ENCODE peak calls at places on chromosomes 2 and 18, in ten cellular contexts. One of them, this sample, is unnamed.

GRCh38 chr2:152393377-152393776 is 58.4 kb downstream of the FMNL2 start:
- DNase-seq in SJSA1: no peak
- DNase-seq in non-pigmented ciliary epithelial cell: no peak
- DNase-seq in T1000: no peak
- DNase-seq in activated CD4-positive, alpha-beta T cell treated with anti-CD3 and anti-CD28 coated beads, Interleukin-2, amount 50 U/mL, for 24 hours: no peak
- DNase-seq in frontal cortex: no peak
- DNase-seq in activated T-helper 1 cell treated with Interleukin-2 at 50 U/mL for 16 hours: no peak
- DNase-seq in activated naive CD8-positive, alpha-beta T cell treated with anti-CD3 and anti-CD28 coated beads, Interleukin-2, amount 10 ng/mL, durations not matched to agents 7 days and 5 days: no peak
- DNase-seq in neuronal stem cell: no peak
- DNase-seq in stomach: no peak
- DNase-seq in this sample: no peak

GRCh38 chr2:78418041-78418440 is 607.5 kb upstream of the REG3G start:
- DNase-seq in SJSA1: no peak
- DNase-seq in non-pigmented ciliary epithelial cell: no peak
- DNase-seq in T1000: no peak
- DNase-seq in activated CD4-positive, alpha-beta T cell treated with anti-CD3 and anti-CD28 coated beads, Interleukin-2, amount 50 U/mL, for 24 hours: no peak
- DNase-seq in frontal cortex: no peak
- DNase-seq in activated T-helper 1 cell treated with Interleukin-2 at 50 U/mL for 16 hours: no peak
- DNase-seq in activated naive CD8-positive, alpha-beta T cell treated with anti-CD3 and anti-CD28 coated beads, Interleukin-2, amount 10 ng/mL, durations not matched to agents 7 days and 5 days: no peak
- DNase-seq in neuronal stem cell: no peak
- DNase-seq in stomach: no peak
- DNase-seq in this sample: no peak

GRCh38 chr2:215003001-215003400 is 135.4 kb downstream of the ABCA12 start:
- DNase-seq in SJSA1: no peak
- DNase-seq in non-pigmented ciliary epithelial cell: no peak
- DNase-seq in T1000: no peak
- DNase-seq in activated CD4-positive, alpha-beta T cell treated with anti-CD3 and anti-CD28 coated beads, Interleukin-2, amount 50 U/mL, for 24 hours: no peak
- DNase-seq in frontal cortex: peak
- DNase-seq in activated T-helper 1 cell treated with Interleukin-2 at 50 U/mL for 16 hours: no peak
- DNase-seq in activated naive CD8-positive, alpha-beta T cell treated with anti-CD3 and anti-CD28 coated beads, Interleukin-2, amount 10 ng/mL, durations not matched to agents 7 days and 5 days: no peak
- DNase-seq in neuronal stem cell: peak
- DNase-seq in stomach: no peak
- DNase-seq in this sample: no peak

GRCh38 chr2:153819501-153819900 is 52.2 kb upstream of the GALNT13 start:
- DNase-seq in SJSA1: no peak
- DNase-seq in non-pigmented ciliary epithelial cell: no peak
- DNase-seq in T1000: no peak
- DNase-seq in activated CD4-positive, alpha-beta T cell treated with anti-CD3 and anti-CD28 coated beads, Interleukin-2, amount 50 U/mL, for 24 hours: no peak
- DNase-seq in frontal cortex: no peak
- DNase-seq in activated T-helper 1 cell treated with Interleukin-2 at 50 U/mL for 16 hours: no peak
- DNase-seq in activated naive CD8-positive, alpha-beta T cell treated with anti-CD3 and anti-CD28 coated beads, Interleukin-2, amount 10 ng/mL, durations not matched to agents 7 days and 5 days: no peak
- DNase-seq in neuronal stem cell: no peak
- DNase-seq in stomach: no peak
- DNase-seq in this sample: no peak

GRCh38 chr2:216865658-216866057 is 5.8 kb upstream of the TNP1 start:
- DNase-seq in SJSA1: no peak
- DNase-seq in non-pigmented ciliary epithelial cell: no peak
- DNase-seq in T1000: no peak
- DNase-seq in activated CD4-positive, alpha-beta T cell treated with anti-CD3 and anti-CD28 coated beads, Interleukin-2, amount 50 U/mL, for 24 hours: no peak
- DNase-seq in frontal cortex: no peak
- DNase-seq in activated T-helper 1 cell treated with Interleukin-2 at 50 U/mL for 16 hours: no peak
- DNase-seq in activated naive CD8-positive, alpha-beta T cell treated with anti-CD3 and anti-CD28 coated beads, Interleukin-2, amount 10 ng/mL, durations not matched to agents 7 days and 5 days: no peak
- DNase-seq in neuronal stem cell: no peak
- DNase-seq in stomach: no peak
- DNase-seq in this sample: no peak

GRCh38 chr2:156211318-156211717 is 121.2 kb downstream of the NR4A2 start:
- DNase-seq in SJSA1: no peak
- DNase-seq in non-pigmented ciliary epithelial cell: no peak
- DNase-seq in T1000: no peak
- DNase-seq in activated CD4-positive, alpha-beta T cell treated with anti-CD3 and anti-CD28 coated beads, Interleukin-2, amount 50 U/mL, for 24 hours: no peak
- DNase-seq in frontal cortex: no peak
- DNase-seq in activated T-helper 1 cell treated with Interleukin-2 at 50 U/mL for 16 hours: no peak
- DNase-seq in activated naive CD8-positive, alpha-beta T cell treated with anti-CD3 and anti-CD28 coated beads, Interleukin-2, amount 10 ng/mL, durations not matched to agents 7 days and 5 days: no peak
- DNase-seq in neuronal stem cell: no peak
- DNase-seq in stomach: no peak
- DNase-seq in this sample: no peak

GRCh38 chr2:39091535-39091934 is 29.3 kb downstream of the SOS1 start:
- DNase-seq in SJSA1: no peak
- DNase-seq in non-pigmented ciliary epithelial cell: no peak
- DNase-seq in T1000: no peak
- DNase-seq in activated CD4-positive, alpha-beta T cell treated with anti-CD3 and anti-CD28 coated beads, Interleukin-2, amount 50 U/mL, for 24 hours: no peak
- DNase-seq in frontal cortex: no peak
- DNase-seq in activated T-helper 1 cell treated with Interleukin-2 at 50 U/mL for 16 hours: no peak
- DNase-seq in activated naive CD8-positive, alpha-beta T cell treated with anti-CD3 and anti-CD28 coated beads, Interleukin-2, amount 10 ng/mL, durations not matched to agents 7 days and 5 days: no peak
- DNase-seq in neuronal stem cell: no peak
- DNase-seq in stomach: no peak
- DNase-seq in this sample: no peak

GRCh38 chr2:190344275-190344827 is 962 bp downstream of the INPP1 start:
- DNase-seq in SJSA1: no peak
- DNase-seq in non-pigmented ciliary epithelial cell: no peak
- DNase-seq in T1000: peak
- DNase-seq in activated CD4-positive, alpha-beta T cell treated with anti-CD3 and anti-CD28 coated beads, Interleukin-2, amount 50 U/mL, for 24 hours: no peak
- DNase-seq in frontal cortex: peak
- DNase-seq in activated T-helper 1 cell treated with Interleukin-2 at 50 U/mL for 16 hours: no peak
- DNase-seq in activated naive CD8-positive, alpha-beta T cell treated with anti-CD3 and anti-CD28 coated beads, Interleukin-2, amount 10 ng/mL, durations not matched to agents 7 days and 5 days: no peak
- DNase-seq in neuronal stem cell: no peak
- DNase-seq in stomach: peak
- DNase-seq in this sample: no peak

GRCh38 chr2:129936334-129936934 is 43.0 kb upstream of the RAB6C start:
- DNase-seq in SJSA1: peak
- DNase-seq in non-pigmented ciliary epithelial cell: no peak
- DNase-seq in T1000: no peak
- DNase-seq in activated CD4-positive, alpha-beta T cell treated with anti-CD3 and anti-CD28 coated beads, Interleukin-2, amount 50 U/mL, for 24 hours: no peak
- DNase-seq in frontal cortex: no peak
- DNase-seq in activated T-helper 1 cell treated with Interleukin-2 at 50 U/mL for 16 hours: peak
- DNase-seq in activated naive CD8-positive, alpha-beta T cell treated with anti-CD3 and anti-CD28 coated beads, Interleukin-2, amount 10 ng/mL, durations not matched to agents 7 days and 5 days: peak
- DNase-seq in neuronal stem cell: no peak
- DNase-seq in stomach: peak
- DNase-seq in this sample: no peak

GRCh38 chr2:8737571-8738175 is 55.8 kb downstream of the ID2 start:
- DNase-seq in SJSA1: no peak
- DNase-seq in non-pigmented ciliary epithelial cell: no peak
- DNase-seq in T1000: no peak
- DNase-seq in activated CD4-positive, alpha-beta T cell treated with anti-CD3 and anti-CD28 coated beads, Interleukin-2, amount 50 U/mL, for 24 hours: no peak
- DNase-seq in frontal cortex: no peak
- DNase-seq in activated T-helper 1 cell treated with Interleukin-2 at 50 U/mL for 16 hours: no peak
- DNase-seq in activated naive CD8-positive, alpha-beta T cell treated with anti-CD3 and anti-CD28 coated beads, Interleukin-2, amount 10 ng/mL, durations not matched to agents 7 days and 5 days: no peak
- DNase-seq in neuronal stem cell: no peak
- DNase-seq in stomach: no peak
- DNase-seq in this sample: no peak

GRCh38 chr2:64762301-64762997 is 108.7 kb upstream of the SERTAD2 start:
- DNase-seq in SJSA1: no peak
- DNase-seq in non-pigmented ciliary epithelial cell: no peak
- DNase-seq in T1000: no peak
- DNase-seq in activated CD4-positive, alpha-beta T cell treated with anti-CD3 and anti-CD28 coated beads, Interleukin-2, amount 50 U/mL, for 24 hours: no peak
- DNase-seq in frontal cortex: no peak
- DNase-seq in activated T-helper 1 cell treated with Interleukin-2 at 50 U/mL for 16 hours: no peak
- DNase-seq in activated naive CD8-positive, alpha-beta T cell treated with anti-CD3 and anti-CD28 coated beads, Interleukin-2, amount 10 ng/mL, durations not matched to agents 7 days and 5 days: no peak
- DNase-seq in neuronal stem cell: no peak
- DNase-seq in stomach: no peak
- DNase-seq in this sample: no peak

GRCh38 chr2:204072443-204073324 is 136.1 kb downstream of the ICOS start:
- DNase-seq in SJSA1: peak
- DNase-seq in non-pigmented ciliary epithelial cell: no peak
- DNase-seq in T1000: no peak
- DNase-seq in activated CD4-positive, alpha-beta T cell treated with anti-CD3 and anti-CD28 coated beads, Interleukin-2, amount 50 U/mL, for 24 hours: peak
- DNase-seq in frontal cortex: peak
- DNase-seq in activated T-helper 1 cell treated with Interleukin-2 at 50 U/mL for 16 hours: peak
- DNase-seq in activated naive CD8-positive, alpha-beta T cell treated with anti-CD3 and anti-CD28 coated beads, Interleukin-2, amount 10 ng/mL, durations not matched to agents 7 days and 5 days: peak
- DNase-seq in neuronal stem cell: peak
- DNase-seq in stomach: no peak
- DNase-seq in this sample: peak

GRCh38 chr2:171923206-171923605 is 945 bp downstream of the HAT1 start:
- DNase-seq in SJSA1: peak
- DNase-seq in non-pigmented ciliary epithelial cell: no peak
- DNase-seq in T1000: no peak
- DNase-seq in activated CD4-positive, alpha-beta T cell treated with anti-CD3 and anti-CD28 coated beads, Interleukin-2, amount 50 U/mL, for 24 hours: no peak
- DNase-seq in frontal cortex: no peak
- DNase-seq in activated T-helper 1 cell treated with Interleukin-2 at 50 U/mL for 16 hours: no peak
- DNase-seq in activated naive CD8-positive, alpha-beta T cell treated with anti-CD3 and anti-CD28 coated beads, Interleukin-2, amount 10 ng/mL, durations not matched to agents 7 days and 5 days: no peak
- DNase-seq in neuronal stem cell: no peak
- DNase-seq in stomach: peak
- DNase-seq in this sample: no peak

GRCh38 chr2:145807978-145808377 is 1288.1 kb upstream of the ZEB2 start:
- DNase-seq in SJSA1: no peak
- DNase-seq in non-pigmented ciliary epithelial cell: no peak
- DNase-seq in T1000: no peak
- DNase-seq in activated CD4-positive, alpha-beta T cell treated with anti-CD3 and anti-CD28 coated beads, Interleukin-2, amount 50 U/mL, for 24 hours: no peak
- DNase-seq in frontal cortex: no peak
- DNase-seq in activated T-helper 1 cell treated with Interleukin-2 at 50 U/mL for 16 hours: no peak
- DNase-seq in activated naive CD8-positive, alpha-beta T cell treated with anti-CD3 and anti-CD28 coated beads, Interleukin-2, amount 10 ng/mL, durations not matched to agents 7 days and 5 days: no peak
- DNase-seq in neuronal stem cell: no peak
- DNase-seq in stomach: no peak
- DNase-seq in this sample: no peak

GRCh38 chr2:11124760-11125068 is 30.6 kb upstream of the SLC66A3 start:
- DNase-seq in SJSA1: no peak
- DNase-seq in non-pigmented ciliary epithelial cell: no peak
- DNase-seq in T1000: no peak
- DNase-seq in activated CD4-positive, alpha-beta T cell treated with anti-CD3 and anti-CD28 coated beads, Interleukin-2, amount 50 U/mL, for 24 hours: no peak
- DNase-seq in frontal cortex: no peak
- DNase-seq in activated T-helper 1 cell treated with Interleukin-2 at 50 U/mL for 16 hours: no peak
- DNase-seq in activated naive CD8-positive, alpha-beta T cell treated with anti-CD3 and anti-CD28 coated beads, Interleukin-2, amount 10 ng/mL, durations not matched to agents 7 days and 5 days: no peak
- DNase-seq in neuronal stem cell: no peak
- DNase-seq in stomach: no peak
- DNase-seq in this sample: no peak

GRCh38 chr18:65269375-65269774 is 481.4 kb upstream of the CDH7 start:
- DNase-seq in SJSA1: no peak
- DNase-seq in non-pigmented ciliary epithelial cell: no peak
- DNase-seq in T1000: no peak
- DNase-seq in activated CD4-positive, alpha-beta T cell treated with anti-CD3 and anti-CD28 coated beads, Interleukin-2, amount 50 U/mL, for 24 hours: no peak
- DNase-seq in frontal cortex: no peak
- DNase-seq in activated T-helper 1 cell treated with Interleukin-2 at 50 U/mL for 16 hours: no peak
- DNase-seq in activated naive CD8-positive, alpha-beta T cell treated with anti-CD3 and anti-CD28 coated beads, Interleukin-2, amount 10 ng/mL, durations not matched to agents 7 days and 5 days: no peak
- DNase-seq in neuronal stem cell: no peak
- DNase-seq in stomach: no peak
- DNase-seq in this sample: no peak

GRCh38 chr2:184598313-184599053 is at the start of gene ZNF804A:
- DNase-seq in SJSA1: peak
- DNase-seq in non-pigmented ciliary epithelial cell: no peak
- DNase-seq in T1000: peak
- DNase-seq in activated CD4-positive, alpha-beta T cell treated with anti-CD3 and anti-CD28 coated beads, Interleukin-2, amount 50 U/mL, for 24 hours: no peak
- DNase-seq in frontal cortex: peak
- DNase-seq in activated T-helper 1 cell treated with Interleukin-2 at 50 U/mL for 16 hours: no peak
- DNase-seq in activated naive CD8-positive, alpha-beta T cell treated with anti-CD3 and anti-CD28 coated beads, Interleukin-2, amount 10 ng/mL, durations not matched to agents 7 days and 5 days: peak
- DNase-seq in neuronal stem cell: peak
- DNase-seq in stomach: peak
- DNase-seq in this sample: no peak

GRCh38 chr2:119536707-119537106 is 7.5 kb upstream of the CFAP221 start:
- DNase-seq in SJSA1: no peak
- DNase-seq in non-pigmented ciliary epithelial cell: no peak
- DNase-seq in T1000: no peak
- DNase-seq in activated CD4-positive, alpha-beta T cell treated with anti-CD3 and anti-CD28 coated beads, Interleukin-2, amount 50 U/mL, for 24 hours: no peak
- DNase-seq in frontal cortex: no peak
- DNase-seq in activated T-helper 1 cell treated with Interleukin-2 at 50 U/mL for 16 hours: no peak
- DNase-seq in activated naive CD8-positive, alpha-beta T cell treated with anti-CD3 and anti-CD28 coated beads, Interleukin-2, amount 10 ng/mL, durations not matched to agents 7 days and 5 days: no peak
- DNase-seq in neuronal stem cell: no peak
- DNase-seq in stomach: peak
- DNase-seq in this sample: no peak

GRCh38 chr2:240820607-240821428 is 799 bp upstream of the KIF1A start:
- DNase-seq in SJSA1: no peak
- DNase-seq in non-pigmented ciliary epithelial cell: no peak
- DNase-seq in T1000: no peak
- DNase-seq in activated CD4-positive, alpha-beta T cell treated with anti-CD3 and anti-CD28 coated beads, Interleukin-2, amount 50 U/mL, for 24 hours: no peak
- DNase-seq in frontal cortex: peak
- DNase-seq in activated T-helper 1 cell treated with Interleukin-2 at 50 U/mL for 16 hours: no peak
- DNase-seq in activated naive CD8-positive, alpha-beta T cell treated with anti-CD3 and anti-CD28 coated beads, Interleukin-2, amount 10 ng/mL, durations not matched to agents 7 days and 5 days: no peak
- DNase-seq in neuronal stem cell: peak
- DNase-seq in stomach: peak
- DNase-seq in this sample: no peak

GRCh38 chr18:59180150-59180845 is 39.7 kb upstream of the GRP start:
- DNase-seq in SJSA1: no peak
- DNase-seq in non-pigmented ciliary epithelial cell: peak
- DNase-seq in T1000: no peak
- DNase-seq in activated CD4-positive, alpha-beta T cell treated with anti-CD3 and anti-CD28 coated beads, Interleukin-2, amount 50 U/mL, for 24 hours: no peak
- DNase-seq in frontal cortex: no peak
- DNase-seq in activated T-helper 1 cell treated with Interleukin-2 at 50 U/mL for 16 hours: no peak
- DNase-seq in activated naive CD8-positive, alpha-beta T cell treated with anti-CD3 and anti-CD28 coated beads, Interleukin-2, amount 10 ng/mL, durations not matched to agents 7 days and 5 days: no peak
- DNase-seq in neuronal stem cell: no peak
- DNase-seq in stomach: no peak
- DNase-seq in this sample: no peak

GRCh38 chr18:56565596-56566355 is 72.6 kb downstream of the TXNL1 start:
- DNase-seq in SJSA1: no peak
- DNase-seq in non-pigmented ciliary epithelial cell: peak
- DNase-seq in T1000: no peak
- DNase-seq in activated CD4-positive, alpha-beta T cell treated with anti-CD3 and anti-CD28 coated beads, Interleukin-2, amount 50 U/mL, for 24 hours: no peak
- DNase-seq in frontal cortex: no peak
- DNase-seq in activated T-helper 1 cell treated with Interleukin-2 at 50 U/mL for 16 hours: no peak
- DNase-seq in activated naive CD8-positive, alpha-beta T cell treated with anti-CD3 and anti-CD28 coated beads, Interleukin-2, amount 10 ng/mL, durations not matched to agents 7 days and 5 days: no peak
- DNase-seq in neuronal stem cell: no peak
- DNase-seq in stomach: no peak
- DNase-seq in this sample: no peak

GRCh38 chr2:174680221-174680620 is 82.6 kb upstream of the WIPF1 start:
- DNase-seq in SJSA1: peak
- DNase-seq in non-pigmented ciliary epithelial cell: no peak
- DNase-seq in T1000: no peak
- DNase-seq in activated CD4-positive, alpha-beta T cell treated with anti-CD3 and anti-CD28 coated beads, Interleukin-2, amount 50 U/mL, for 24 hours: no peak
- DNase-seq in frontal cortex: no peak
- DNase-seq in activated T-helper 1 cell treated with Interleukin-2 at 50 U/mL for 16 hours: no peak
- DNase-seq in activated naive CD8-positive, alpha-beta T cell treated with anti-CD3 and anti-CD28 coated beads, Interleukin-2, amount 10 ng/mL, durations not matched to agents 7 days and 5 days: no peak
- DNase-seq in neuronal stem cell: no peak
- DNase-seq in stomach: no peak
- DNase-seq in this sample: no peak

GRCh38 chr2:159035790-159036411 is 67.5 kb downstream of the TANC1 start:
- DNase-seq in SJSA1: no peak
- DNase-seq in non-pigmented ciliary epithelial cell: peak
- DNase-seq in T1000: no peak
- DNase-seq in activated CD4-positive, alpha-beta T cell treated with anti-CD3 and anti-CD28 coated beads, Interleukin-2, amount 50 U/mL, for 24 hours: no peak
- DNase-seq in frontal cortex: no peak
- DNase-seq in activated T-helper 1 cell treated with Interleukin-2 at 50 U/mL for 16 hours: no peak
- DNase-seq in activated naive CD8-positive, alpha-beta T cell treated with anti-CD3 and anti-CD28 coated beads, Interleukin-2, amount 10 ng/mL, durations not matched to agents 7 days and 5 days: no peak
- DNase-seq in neuronal stem cell: no peak
- DNase-seq in stomach: peak
- DNase-seq in this sample: no peak

GRCh38 chr2:183927367-183928355 is 670.7 kb upstream of the ZNF804A start:
- DNase-seq in SJSA1: peak
- DNase-seq in non-pigmented ciliary epithelial cell: peak
- DNase-seq in T1000: peak
- DNase-seq in activated CD4-positive, alpha-beta T cell treated with anti-CD3 and anti-CD28 coated beads, Interleukin-2, amount 50 U/mL, for 24 hours: no peak
- DNase-seq in frontal cortex: no peak
- DNase-seq in activated T-helper 1 cell treated with Interleukin-2 at 50 U/mL for 16 hours: no peak
- DNase-seq in activated naive CD8-positive, alpha-beta T cell treated with anti-CD3 and anti-CD28 coated beads, Interleukin-2, amount 10 ng/mL, durations not matched to agents 7 days and 5 days: no peak
- DNase-seq in neuronal stem cell: no peak
- DNase-seq in stomach: no peak
- DNase-seq in this sample: no peak

GRCh38 chr2:48589170-48589767 is 28.4 kb upstream of the GTF2A1L start:
- DNase-seq in SJSA1: peak
- DNase-seq in non-pigmented ciliary epithelial cell: no peak
- DNase-seq in T1000: no peak
- DNase-seq in activated CD4-positive, alpha-beta T cell treated with anti-CD3 and anti-CD28 coated beads, Interleukin-2, amount 50 U/mL, for 24 hours: no peak
- DNase-seq in frontal cortex: peak
- DNase-seq in activated T-helper 1 cell treated with Interleukin-2 at 50 U/mL for 16 hours: no peak
- DNase-seq in activated naive CD8-positive, alpha-beta T cell treated with anti-CD3 and anti-CD28 coated beads, Interleukin-2, amount 10 ng/mL, durations not matched to agents 7 days and 5 days: no peak
- DNase-seq in neuronal stem cell: no peak
- DNase-seq in stomach: no peak
- DNase-seq in this sample: no peak

GRCh38 chr2:9967053-9967775 is 15.7 kb downstream of the GRHL1 start:
- DNase-seq in SJSA1: no peak
- DNase-seq in non-pigmented ciliary epithelial cell: no peak
- DNase-seq in T1000: no peak
- DNase-seq in activated CD4-positive, alpha-beta T cell treated with anti-CD3 and anti-CD28 coated beads, Interleukin-2, amount 50 U/mL, for 24 hours: no peak
- DNase-seq in frontal cortex: no peak
- DNase-seq in activated T-helper 1 cell treated with Interleukin-2 at 50 U/mL for 16 hours: no peak
- DNase-seq in activated naive CD8-positive, alpha-beta T cell treated with anti-CD3 and anti-CD28 coated beads, Interleukin-2, amount 10 ng/mL, durations not matched to agents 7 days and 5 days: no peak
- DNase-seq in neuronal stem cell: no peak
- DNase-seq in stomach: no peak
- DNase-seq in this sample: no peak

GRCh38 chr2:115606350-115606749 is 1163.9 kb downstream of the DPP10 start:
- DNase-seq in SJSA1: no peak
- DNase-seq in non-pigmented ciliary epithelial cell: no peak
- DNase-seq in T1000: no peak
- DNase-seq in activated CD4-positive, alpha-beta T cell treated with anti-CD3 and anti-CD28 coated beads, Interleukin-2, amount 50 U/mL, for 24 hours: no peak
- DNase-seq in frontal cortex: no peak
- DNase-seq in activated T-helper 1 cell treated with Interleukin-2 at 50 U/mL for 16 hours: no peak
- DNase-seq in activated naive CD8-positive, alpha-beta T cell treated with anti-CD3 and anti-CD28 coated beads, Interleukin-2, amount 10 ng/mL, durations not matched to agents 7 days and 5 days: no peak
- DNase-seq in neuronal stem cell: no peak
- DNase-seq in stomach: no peak
- DNase-seq in this sample: no peak

GRCh38 chr2:168758970-168759820 is 43.2 kb upstream of the NOSTRIN start:
- DNase-seq in SJSA1: peak
- DNase-seq in non-pigmented ciliary epithelial cell: peak
- DNase-seq in T1000: no peak
- DNase-seq in activated CD4-positive, alpha-beta T cell treated with anti-CD3 and anti-CD28 coated beads, Interleukin-2, amount 50 U/mL, for 24 hours: no peak
- DNase-seq in frontal cortex: peak
- DNase-seq in activated T-helper 1 cell treated with Interleukin-2 at 50 U/mL for 16 hours: no peak
- DNase-seq in activated naive CD8-positive, alpha-beta T cell treated with anti-CD3 and anti-CD28 coated beads, Interleukin-2, amount 10 ng/mL, durations not matched to agents 7 days and 5 days: no peak
- DNase-seq in neuronal stem cell: peak
- DNase-seq in stomach: no peak
- DNase-seq in this sample: no peak